ENCODE peak calls at places on chromosomes 2 and 18, in four cellular contexts. P is HepG2, Q is A549, N is IMR-90. O is an unnamed sample.
A peak's percentile ranks its signal among the peaks of the same experiment; 100 is the strongest.

GRCh38 chr2:66604911-66605310 is 170.0 kb downstream of the MEIS1 start:
- DNase-seq in P (no peak), Q (no peak), N (no peak), O (no peak)

GRCh38 chr2:143473206-143473605 is 344.0 kb downstream of the ARHGAP15 start:
- DNase-seq in P (no peak), Q (no peak), N (peak; percentile 71), O (no peak)

GRCh38 chr18:67483237-67483636 is 33.3 kb downstream of the DSEL start:
- DNase-seq in P (no peak), Q (no peak), N (no peak), O (no peak)

GRCh38 chr2:240205348-240205747 is 64.9 kb upstream of the OTOS start:
- DNase-seq in P (no peak), Q (peak; percentile 45), N (peak; percentile 77), O (no peak)

GRCh38 chr2:157761520-157761919 is 114.6 kb downstream of the ACVR1 start:
- DNase-seq in P (no peak), Q (no peak), N (peak; percentile 59), O (no peak)

GRCh38 chr2:69305712-69306611 is 81.1 kb downstream of the GFPT1 start:
- DNase-seq in P (no peak), Q (peak; percentile 20), N (no peak), O (no peak)

GRCh38 chr18:77127769-77128671 is 4.6 kb downstream of the MBP start:
- DNase-seq in P (no peak), Q (peak; percentile 92), N (peak; percentile 89), O (no peak)

GRCh38 chr2:168889635-168890005 is 610 bp downstream of the SPC25 start:
- DNase-seq in P (peak; percentile 31), Q (no peak), N (no peak), O (peak; percentile 17)

GRCh38 chr2:202762546-202762945 is 109.0 kb downstream of the ICA1L start:
- DNase-seq in P (no peak), Q (no peak), N (no peak), O (no peak)

GRCh38 chr2:103401621-103402020 is 639.8 kb downstream of the TMEM182 start:
- DNase-seq in P (peak; percentile 69), Q (peak; percentile 38), N (no peak), O (no peak)

GRCh38 chr18:28081516-28081915 is 95.4 kb downstream of the CDH2 start:
- DNase-seq in P (no peak), Q (no peak), N (no peak), O (no peak)

GRCh38 chr2:240248981-240249422 is 108.5 kb upstream of the OTOS start:
- DNase-seq in P (no peak), Q (no peak), N (no peak), O (no peak)

GRCh38 chr2:182822733-182823132 is 43.7 kb downstream of the FRZB start:
- DNase-seq in P (no peak), Q (no peak), N (no peak), O (no peak)

GRCh38 chr2:218711550-218711929 is 905 bp downstream of the TTLL4 start:
- DNase-seq in P (no peak), Q (no peak), N (peak; percentile 20), O (no peak)

GRCh38 chr2:43438342-43438741 is 157.5 kb downstream of the THADA start:
- DNase-seq in P (no peak), Q (peak; percentile 27), N (no peak), O (no peak)

GRCh38 chr18:54531402-54532065 is 59.5 kb upstream of the DYNAP start:
- DNase-seq in P (no peak), Q (no peak), N (no peak), O (no peak)

GRCh38 chr18:35371412-35372195 is 5.5 kb downstream of the ZNF396 start:
- DNase-seq in P (no peak), Q (no peak), N (peak; percentile 79), O (no peak)

GRCh38 chr2:2879776-2880175 is 497.8 kb downstream of the EIPR1 start:
- DNase-seq in P (no peak), Q (no peak), N (no peak), O (no peak)

GRCh38 chr2:175619179-175619578 is 382.9 kb downstream of the LNPK start:
- DNase-seq in P (no peak), Q (no peak), N (no peak), O (no peak)

GRCh38 chr2:216799873-216800421 is 59.9 kb downstream of the TNP1 start:
- DNase-seq in P (no peak), Q (no peak), N (peak; percentile 74), O (peak; percentile 60)

GRCh38 chr18:69974365-69974764 is 26.7 kb upstream of the CD226 start:
- DNase-seq in P (peak; percentile 6), Q (no peak), N (peak; percentile 65), O (no peak)

GRCh38 chr18:70363861-70364260 is 75.0 kb downstream of the SOCS6 start:
- DNase-seq in P (peak; percentile 48), Q (peak; percentile 77), N (peak; percentile 72), O (no peak)

GRCh38 chr2:24643051-24643450 is 150.1 kb downstream of the PTRHD1 start:
- DNase-seq in P (no peak), Q (no peak), N (no peak), O (no peak)

GRCh38 chr2:182858671-182859070 is 7.8 kb downstream of the FRZB start:
- DNase-seq in P (no peak), Q (no peak), N (peak; percentile 26), O (no peak)

GRCh38 chr18:24176727-24177416 is 38.0 kb downstream of the CABYR start:
- DNase-seq in P (peak; percentile 37), Q (peak; percentile 55), N (peak; percentile 56), O (peak; percentile 58)

GRCh38 chr2:8193686-8194615 is 487.9 kb upstream of the ID2 start:
- DNase-seq in P (no peak), Q (no peak), N (no peak), O (no peak)

GRCh38 chr2:223054193-223054781 is 2.3 kb downstream of the KCNE4 start:
- DNase-seq in P (no peak), Q (no peak), N (peak; percentile 76), O (no peak)

GRCh38 chr2:88492002-88492401 is 39.5 kb upstream of the FOXI3 start:
- DNase-seq in P (no peak), Q (no peak), N (no peak), O (no peak)

GRCh38 chr2:107313316-107313715 is 427.3 kb upstream of the ST6GAL2 start:
- DNase-seq in P (no peak), Q (no peak), N (no peak), O (no peak)

GRCh38 chr2:101113441-101114267 is 37.5 kb downstream of the TBC1D8 start:
- DNase-seq in P (peak; percentile 88), Q (peak; percentile 96), N (peak; percentile 24), O (no peak)

GRCh38 chr2:38406597-38407110 is 29.6 kb upstream of the ATL2 start:
- DNase-seq in P (peak; percentile 82), Q (no peak), N (no peak), O (no peak)

GRCh38 chr2:202530038-202530437 is 104.7 kb upstream of the FAM117B start:
- DNase-seq in P (no peak), Q (no peak), N (no peak), O (no peak)

GRCh38 chr2:206063635-206064034 is 22.3 kb downstream of the INO80D start:
- DNase-seq in P (no peak), Q (no peak), N (no peak), O (no peak)

GRCh38 chr2:207133862-207134519 is 31.8 kb downstream of the KLF7 start:
- DNase-seq in P (no peak), Q (peak; percentile 39), N (peak; percentile 89), O (no peak)

GRCh38 chr2:111923271-111923670 is 24.9 kb downstream of the MERTK start:
- DNase-seq in P (no peak), Q (no peak), N (peak; percentile 74), O (no peak)

DNA sequence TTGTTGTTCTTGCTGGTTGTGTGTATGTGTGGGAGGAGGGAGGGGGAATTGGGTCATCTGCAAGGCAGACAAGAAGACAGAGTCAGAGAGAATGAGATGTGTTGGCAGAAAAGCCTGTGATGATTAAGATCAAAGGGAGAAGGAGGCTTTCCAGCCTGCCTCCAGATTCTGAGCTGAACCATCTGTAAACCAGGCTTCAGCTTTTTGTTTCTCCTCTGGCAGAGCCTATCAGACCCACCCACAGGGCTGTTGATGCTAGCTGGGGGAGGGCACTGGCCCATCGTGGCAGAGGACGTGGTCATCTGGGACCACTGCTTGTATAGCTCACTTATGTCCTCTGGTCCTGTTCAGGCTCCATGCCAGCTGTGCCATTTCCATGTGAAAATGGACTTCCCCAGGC is 27.6 kb upstream of the COL6A3 start:
- DNase-seq in P (no peak), Q (no peak), N (peak; percentile 89), O (no peak)
- TF ChIP-seq MAZ in P (no peak), Q (no peak), N (peak; percentile 43), O (no peak)

GRCh38 chr2:121519153-121519552 is 11.5 kb upstream of the RNU4ATAC start:
- DNase-seq in P (no peak), Q (no peak), N (no peak), O (no peak)

GRCh38 chr2:121521359-121521758 is 9.3 kb upstream of the RNU4ATAC start:
- DNase-seq in P (no peak), Q (no peak), N (peak; percentile 80), O (no peak)

GRCh38 chr2:121519732-121520640 is 10.7 kb upstream of the RNU4ATAC start:
- DNase-seq in P (peak; percentile 35), Q (no peak), N (peak; percentile 23), O (no peak)

GRCh38 chr2:121524650-121525425 is 5.8 kb upstream of the RNU4ATAC start:
- DNase-seq in P (no peak), Q (no peak), N (no peak), O (peak; percentile 62)

GRCh38 chr2:121520641-121520994 is 10.1 kb upstream of the RNU4ATAC start:
- DNase-seq in P (no peak), Q (no peak), N (no peak), O (no peak)
- TF ChIP-seq MAZ in P (no peak), Q (no peak), N (no peak), O (no peak)

GRCh38 chr18:29753379-29753778 is 1289.2 kb downstream of the DSC3 start:
- DNase-seq in P (no peak), Q (no peak), N (peak; percentile 50), O (no peak)
- TF ChIP-seq MAZ in P (no peak), Q (no peak), N (no peak), O (no peak)

GRCh38 chr18:72091369-72091768 is 452.8 kb downstream of the CBLN2 start:
- DNase-seq in P (no peak), Q (no peak), N (no peak), O (no peak)
- TF ChIP-seq MAZ in P (no peak), Q (no peak), N (no peak), O (no peak)

GRCh38 chr2:42385225-42385624 is 24.2 kb upstream of the COX7A2L start:
- DNase-seq in P (peak; percentile 58), Q (peak; percentile 50), N (peak; percentile 5), O (peak; percentile 19)
- TF ChIP-seq MAZ in P (no peak), Q (no peak), N (no peak), O (no peak)

O was measured in K562.